ENCODE peak calls at places on chromosome 16, in six cellular contexts. M, G, R, B, Q and N are unnamed samples.

GRCh38 chr16:71693168-71693567 is 31.3 kb downstream of the PHLPP2 start:
- DNase-seq in M (no peak), G (no peak), R (no peak), B (no peak), Q (no peak), N (no peak)

GRCh38 chr16:78488461-78488860 is 389.0 kb downstream of the WWOX start:
- DNase-seq in M (no peak), G (no peak), R (no peak), B (no peak), Q (no peak), N (no peak)

GRCh38 chr16:21946889-21947635 is 6.1 kb upstream of the UQCRC2 start:
- DNase-seq in M (no peak), G (no peak), R (no peak), B (no peak), Q (no peak), N (no peak)

GRCh38 chr16:4315185-4316102 is at the start of gene GLIS2:
- DNase-seq in M (no peak), G (peak), R (peak), B (peak), Q (peak), N (peak)

GRCh38 chr16:50331570-50331969 is 37.2 kb downstream of the BRD7 start:
- DNase-seq in M (no peak), G (no peak), R (no peak), B (no peak), Q (no peak), N (no peak)

GRCh38 chr16:88649195-88649923 is 1.5 kb downstream of the CYBA start:
- DNase-seq in M (no peak), G (no peak), R (no peak), B (peak), Q (no peak), N (no peak)

GRCh38 chr16:46961373-46962353 is 11.8 kb downstream of the DNAJA2 start:
- DNase-seq in M (no peak), G (peak), R (no peak), B (no peak), Q (no peak), N (peak)

GRCh38 chr16:70396209-70396904 is 42.5 kb downstream of the ST3GAL2 start:
- DNase-seq in M (no peak), G (no peak), R (no peak), B (no peak), Q (no peak), N (peak)

GRCh38 chr16:58339452-58339938 is 44.7 kb upstream of the PRSS54 start:
- DNase-seq in M (no peak), G (peak), R (no peak), B (peak), Q (peak), N (peak)

GRCh38 chr16:27729516-27730304 is 179.8 kb downstream of the KATNIP start:
- DNase-seq in M (no peak), G (no peak), R (peak), B (no peak), Q (no peak), N (peak)

GRCh38 chr16:2156025-2156848 is 655 bp downstream of the TRAF7 start:
- DNase-seq in M (no peak), G (peak), R (no peak), B (peak), Q (no peak), N (peak)

GRCh38 chr16:81335669-81336068 is 20.9 kb downstream of the GAN start:
- DNase-seq in M (no peak), G (no peak), R (no peak), B (no peak), Q (no peak), N (no peak)

GRCh38 chr16:88570691-88571092 is 489 bp downstream of the ZC3H18 start:
- DNase-seq in M (peak), G (peak), R (no peak), B (peak), Q (no peak), N (no peak)

GRCh38 chr16:23423496-23424049 is 29.4 kb downstream of the COG7 start:
- DNase-seq in M (no peak), G (peak), R (peak), B (peak), Q (peak), N (peak)

GRCh38 chr16:79740153-79740720 is 139.7 kb upstream of the MAF start:
- DNase-seq in M (no peak), G (no peak), R (no peak), B (no peak), Q (no peak), N (no peak)

GRCh38 chr16:70407811-70408274 is 31.1 kb downstream of the ST3GAL2 start:
- DNase-seq in M (no peak), G (no peak), R (no peak), B (no peak), Q (no peak), N (no peak)

GRCh38 chr16:17927015-17927414 is 409.5 kb downstream of the NPIPA8 start:
- DNase-seq in M (no peak), G (no peak), R (no peak), B (no peak), Q (no peak), N (no peak)

GRCh38 chr16:20910781-20911321 is 10.3 kb downstream of the LYRM1 start:
- DNase-seq in M (no peak), G (peak), R (no peak), B (peak), Q (peak), N (peak)

GRCh38 chr16:86519649-86520316 is 9.5 kb downstream of the FOXF1 start:
- DNase-seq in M (peak), G (peak), R (peak), B (peak), Q (peak), N (peak)

GRCh38 chr16:84362410-84362809 is 5.9 kb upstream of the ATP2C2 start:
- DNase-seq in M (no peak), G (no peak), R (no peak), B (no peak), Q (no peak), N (no peak)

GRCh38 chr16:813204-813915 is 12.8 kb upstream of the GNG13 start:
- DNase-seq in M (peak), G (peak), R (peak), B (peak), Q (no peak), N (peak)

GRCh38 chr16:72033437-72033836 is 20.9 kb upstream of the HP start:
- DNase-seq in M (no peak), G (no peak), R (no peak), B (no peak), Q (no peak), N (no peak)